ENCODE peak calls at places on chromosomes 13 and 19, in five cellular contexts. K is stimulated activated CD8-positive, alpha-beta memory T cell treated with anti-CD3 and anti-CD28 coated beads, Interleukin-15, amount 100 ng/mL, for 24 hours; Z is keratinocyte; S is activated effector memory CD4-positive, alpha-beta T cell treated with Interleukin-2 at 50 U/mL for 16 hours; J is naive thymus-derived CD8-positive, alpha-beta T cell. O is an unnamed sample.

GRCh38 chr13:98563071-98563470 is 13.8 kb downstream of the STK24 start:
- DNase-seq in K (no peak), Z (no peak), S (no peak), J (peak), O (no peak)

GRCh38 chr19:56748443-56748842 is 76.9 kb upstream of the ZNF835 start:
- DNase-seq in K (no peak), Z (no peak), S (no peak), J (no peak), O (no peak)

GRCh38 chr13:41700790-41701310 is 243.5 kb downstream of the RGCC start:
- DNase-seq in K (no peak), Z (no peak), S (no peak), J (no peak), O (peak)

GRCh38 chr13:51000576-51001260 is 91.1 kb downstream of the RNASEH2B start:
- DNase-seq in K (no peak), Z (peak), S (no peak), J (no peak), O (no peak)

GRCh38 chr19:7191946-7192691 is 102.1 kb downstream of the INSR start:
- DNase-seq in K (no peak), Z (no peak), S (peak), J (peak), O (no peak)

GRCh38 chr13:100789968-100790367 is 115.4 kb upstream of the TMTC4 start:
- DNase-seq in K (no peak), Z (no peak), S (no peak), J (no peak), O (no peak)

GRCh38 chr13:49454388-49455015 is 10.4 kb downstream of the SETDB2 start:
- DNase-seq in K (no peak), Z (no peak), S (no peak), J (no peak), O (no peak)

GRCh38 chr19:17867087-17867486 is 4.7 kb upstream of the SLC5A5 start:
- DNase-seq in K (no peak), Z (no peak), S (no peak), J (no peak), O (no peak)

GRCh38 chr13:23794267-23795161 is 94.7 kb downstream of the MIPEP start:
- DNase-seq in K (no peak), Z (no peak), S (no peak), J (no peak), O (peak)

O was measured in dermis microvascular lymphatic vessel endothelial cell.